ENCODE peak calls at places on chromosomes 1 and 21, in ten cellular contexts. One of them, this sample, is unnamed.

GRCh38 chr1:45470306-45470798 is 20.6 kb downstream of the TESK2 start:
- DNase-seq in stimulated activated CD8-positive, alpha-beta memory T cell treated with anti-CD3 and anti-CD28 coated beads, Interleukin-4, amount 100 ng/mL, for 1 hour: no peak
- DNase-seq in GM20000: no peak
- DNase-seq in ELR: no peak
- DNase-seq in T-helper 2 cell: no peak
- DNase-seq in IMR-90: no peak
- DNase-seq in memory B cell: no peak
- DNase-seq in ureter: no peak
- DNase-seq in posterior vena cava: no peak
- DNase-seq in caudate nucleus: no peak
- DNase-seq in this sample: no peak

GRCh38 chr21:36626791-36627190 is 72.1 kb upstream of the SIM2 start:
- DNase-seq in T-helper 2 cell: no peak
- DNase-seq in ureter: no peak
- DNase-seq in ELR: peak; percentile 49
- DNase-seq in GM20000: no peak
- DNase-seq in caudate nucleus: no peak
- DNase-seq in posterior vena cava: no peak
- DNase-seq in stimulated activated CD8-positive, alpha-beta memory T cell treated with anti-CD3 and anti-CD28 coated beads, Interleukin-4, amount 100 ng/mL, for 1 hour: no peak
- DNase-seq in IMR-90: no peak
- DNase-seq in memory B cell: no peak
- DNase-seq in this sample: no peak

GRCh38 chr1:54798769-54799641 is 2.1 kb downstream of the TTC22 start:
- DNase-seq in caudate nucleus: no peak
- DNase-seq in stimulated activated CD8-positive, alpha-beta memory T cell treated with anti-CD3 and anti-CD28 coated beads, Interleukin-4, amount 100 ng/mL, for 1 hour: no peak
- DNase-seq in ELR: peak; percentile 35
- DNase-seq in memory B cell: no peak
- DNase-seq in T-helper 2 cell: peak; percentile 16
- DNase-seq in GM20000: peak; percentile 69
- DNase-seq in IMR-90: peak; percentile 36
- DNase-seq in posterior vena cava: peak; percentile 66
- DNase-seq in ureter: no peak
- DNase-seq in this sample: peak; percentile 26

GRCh38 chr21:39444406-39445145 is 1.0 kb downstream of the LCA5L start:
- DNase-seq in T-helper 2 cell: no peak
- DNase-seq in GM20000: no peak
- DNase-seq in ELR: peak; percentile 51
- DNase-seq in IMR-90: peak; percentile 58
- DNase-seq in caudate nucleus: peak; percentile 71
- DNase-seq in posterior vena cava: no peak
- DNase-seq in ureter: no peak
- DNase-seq in memory B cell: no peak
- DNase-seq in stimulated activated CD8-positive, alpha-beta memory T cell treated with anti-CD3 and anti-CD28 coated beads, Interleukin-4, amount 100 ng/mL, for 1 hour: no peak
- DNase-seq in this sample: no peak

GRCh38 chr1:84726593-84727275 is 36.5 kb upstream of the SSX2IP start:
- DNase-seq in caudate nucleus: no peak
- DNase-seq in T-helper 2 cell: no peak
- DNase-seq in ureter: no peak
- DNase-seq in memory B cell: no peak
- DNase-seq in stimulated activated CD8-positive, alpha-beta memory T cell treated with anti-CD3 and anti-CD28 coated beads, Interleukin-4, amount 100 ng/mL, for 1 hour: no peak
- DNase-seq in ELR: peak; percentile 40
- DNase-seq in IMR-90: peak; percentile 66
- DNase-seq in GM20000: no peak
- DNase-seq in posterior vena cava: no peak
- DNase-seq in this sample: no peak

GRCh38 chr1:212450331-212450881 is 17.7 kb downstream of the NENF start:
- DNase-seq in ureter: no peak
- DNase-seq in GM20000: no peak
- DNase-seq in posterior vena cava: no peak
- DNase-seq in caudate nucleus: no peak
- DNase-seq in memory B cell: no peak
- DNase-seq in IMR-90: no peak
- DNase-seq in ELR: no peak
- DNase-seq in T-helper 2 cell: no peak
- DNase-seq in stimulated activated CD8-positive, alpha-beta memory T cell treated with anti-CD3 and anti-CD28 coated beads, Interleukin-4, amount 100 ng/mL, for 1 hour: no peak
- DNase-seq in this sample: no peak

GRCh38 chr1:205466612-205467236 is 10.9 kb upstream of the BLACAT1 start:
- DNase-seq in stimulated activated CD8-positive, alpha-beta memory T cell treated with anti-CD3 and anti-CD28 coated beads, Interleukin-4, amount 100 ng/mL, for 1 hour: no peak
- DNase-seq in T-helper 2 cell: no peak
- DNase-seq in posterior vena cava: no peak
- DNase-seq in ELR: no peak
- DNase-seq in ureter: no peak
- DNase-seq in GM20000: no peak
- DNase-seq in IMR-90: no peak
- DNase-seq in memory B cell: no peak
- DNase-seq in caudate nucleus: no peak
- DNase-seq in this sample: no peak

GRCh38 chr1:229098361-229098760 is 172.6 kb upstream of the RAB4A start:
- DNase-seq in stimulated activated CD8-positive, alpha-beta memory T cell treated with anti-CD3 and anti-CD28 coated beads, Interleukin-4, amount 100 ng/mL, for 1 hour: no peak
- DNase-seq in IMR-90: no peak
- DNase-seq in caudate nucleus: no peak
- DNase-seq in memory B cell: no peak
- DNase-seq in T-helper 2 cell: no peak
- DNase-seq in GM20000: no peak
- DNase-seq in posterior vena cava: no peak
- DNase-seq in ureter: no peak
- DNase-seq in ELR: no peak
- DNase-seq in this sample: no peak

GRCh38 chr1:68049941-68050878 is at the start of gene DIRAS3:
- DNase-seq in T-helper 2 cell: no peak
- DNase-seq in GM20000: no peak
- DNase-seq in IMR-90: peak; percentile 60
- DNase-seq in ureter: no peak
- DNase-seq in stimulated activated CD8-positive, alpha-beta memory T cell treated with anti-CD3 and anti-CD28 coated beads, Interleukin-4, amount 100 ng/mL, for 1 hour: no peak
- DNase-seq in memory B cell: no peak
- DNase-seq in caudate nucleus: peak; percentile 16
- DNase-seq in posterior vena cava: no peak
- DNase-seq in ELR: peak; percentile 39
- DNase-seq in this sample: no peak

GRCh38 chr1:43750083-43750482 is 42.7 kb downstream of the ST3GAL3 start:
- DNase-seq in caudate nucleus: no peak
- DNase-seq in posterior vena cava: no peak
- DNase-seq in ELR: peak; percentile 7
- DNase-seq in GM20000: no peak
- DNase-seq in T-helper 2 cell: no peak
- DNase-seq in memory B cell: no peak
- DNase-seq in ureter: no peak
- DNase-seq in IMR-90: peak; percentile 24
- DNase-seq in stimulated activated CD8-positive, alpha-beta memory T cell treated with anti-CD3 and anti-CD28 coated beads, Interleukin-4, amount 100 ng/mL, for 1 hour: no peak
- DNase-seq in this sample: no peak

GRCh38 chr21:33783173-33783572 is 132.4 kb downstream of the ATP5PO start:
- DNase-seq in GM20000: no peak
- DNase-seq in T-helper 2 cell: no peak
- DNase-seq in ELR: no peak
- DNase-seq in memory B cell: no peak
- DNase-seq in posterior vena cava: no peak
- DNase-seq in IMR-90: no peak
- DNase-seq in stimulated activated CD8-positive, alpha-beta memory T cell treated with anti-CD3 and anti-CD28 coated beads, Interleukin-4, amount 100 ng/mL, for 1 hour: no peak
- DNase-seq in ureter: no peak
- DNase-seq in caudate nucleus: no peak
- DNase-seq in this sample: no peak

GRCh38 chr1:115306146-115306545 is 31.9 kb downstream of the NGF start:
- DNase-seq in caudate nucleus: no peak
- DNase-seq in stimulated activated CD8-positive, alpha-beta memory T cell treated with anti-CD3 and anti-CD28 coated beads, Interleukin-4, amount 100 ng/mL, for 1 hour: no peak
- DNase-seq in GM20000: no peak
- DNase-seq in memory B cell: no peak
- DNase-seq in T-helper 2 cell: no peak
- DNase-seq in IMR-90: peak; percentile 38
- DNase-seq in ureter: no peak
- DNase-seq in posterior vena cava: no peak
- DNase-seq in ELR: no peak
- DNase-seq in this sample: no peak

GRCh38 chr1:12741946-12742345 is 4.1 kb upstream of the CFAP107 start:
- DNase-seq in T-helper 2 cell: no peak
- DNase-seq in memory B cell: no peak
- DNase-seq in posterior vena cava: no peak
- DNase-seq in IMR-90: no peak
- DNase-seq in caudate nucleus: no peak
- DNase-seq in ureter: no peak
- DNase-seq in GM20000: no peak
- DNase-seq in ELR: no peak
- DNase-seq in stimulated activated CD8-positive, alpha-beta memory T cell treated with anti-CD3 and anti-CD28 coated beads, Interleukin-4, amount 100 ng/mL, for 1 hour: no peak
- DNase-seq in this sample: no peak

GRCh38 chr1:86906419-86906818 is 7.5 kb downstream of the SELENOF start:
- DNase-seq in ELR: no peak
- DNase-seq in ureter: no peak
- DNase-seq in IMR-90: no peak
- DNase-seq in stimulated activated CD8-positive, alpha-beta memory T cell treated with anti-CD3 and anti-CD28 coated beads, Interleukin-4, amount 100 ng/mL, for 1 hour: no peak
- DNase-seq in T-helper 2 cell: no peak
- DNase-seq in memory B cell: no peak
- DNase-seq in GM20000: no peak
- DNase-seq in caudate nucleus: no peak
- DNase-seq in posterior vena cava: no peak
- DNase-seq in this sample: no peak

GRCh38 chr1:228937851-228938247 is 202.6 kb downstream of the RHOU start:
- DNase-seq in ureter: no peak
- DNase-seq in ELR: no peak
- DNase-seq in memory B cell: no peak
- DNase-seq in T-helper 2 cell: no peak
- DNase-seq in IMR-90: no peak
- DNase-seq in stimulated activated CD8-positive, alpha-beta memory T cell treated with anti-CD3 and anti-CD28 coated beads, Interleukin-4, amount 100 ng/mL, for 1 hour: no peak
- DNase-seq in caudate nucleus: no peak
- DNase-seq in posterior vena cava: no peak
- DNase-seq in GM20000: no peak
- DNase-seq in this sample: no peak

GRCh38 chr1:114009042-114009392 is 29.7 kb downstream of the OLFML3 start:
- DNase-seq in T-helper 2 cell: no peak
- DNase-seq in IMR-90: no peak
- DNase-seq in stimulated activated CD8-positive, alpha-beta memory T cell treated with anti-CD3 and anti-CD28 coated beads, Interleukin-4, amount 100 ng/mL, for 1 hour: no peak
- DNase-seq in posterior vena cava: no peak
- DNase-seq in GM20000: no peak
- DNase-seq in ureter: no peak
- DNase-seq in caudate nucleus: no peak
- DNase-seq in memory B cell: no peak
- DNase-seq in ELR: no peak
- DNase-seq in this sample: no peak

GRCh38 chr1:113905435-113905861 is 322 bp downstream of the DCLRE1B start:
- DNase-seq in ureter: no peak
- DNase-seq in caudate nucleus: no peak
- DNase-seq in T-helper 2 cell: no peak
- DNase-seq in IMR-90: no peak
- DNase-seq in posterior vena cava: peak; percentile 85
- DNase-seq in ELR: peak; percentile 25
- DNase-seq in memory B cell: no peak
- DNase-seq in GM20000: peak; percentile 13
- DNase-seq in stimulated activated CD8-positive, alpha-beta memory T cell treated with anti-CD3 and anti-CD28 coated beads, Interleukin-4, amount 100 ng/mL, for 1 hour: no peak
- DNase-seq in this sample: no peak

GRCh38 chr21:33157303-33157702 is 72.4 kb upstream of the IFNAR2 start:
- DNase-seq in GM20000: no peak
- DNase-seq in ureter: no peak
- DNase-seq in memory B cell: no peak
- DNase-seq in T-helper 2 cell: no peak
- DNase-seq in IMR-90: no peak
- DNase-seq in caudate nucleus: no peak
- DNase-seq in stimulated activated CD8-positive, alpha-beta memory T cell treated with anti-CD3 and anti-CD28 coated beads, Interleukin-4, amount 100 ng/mL, for 1 hour: no peak
- DNase-seq in ELR: no peak
- DNase-seq in posterior vena cava: no peak
- DNase-seq in this sample: no peak

GRCh38 chr1:156104861-156105546 is 9.5 kb upstream of the LMNA start:
- DNase-seq in stimulated activated CD8-positive, alpha-beta memory T cell treated with anti-CD3 and anti-CD28 coated beads, Interleukin-4, amount 100 ng/mL, for 1 hour: no peak
- DNase-seq in ELR: no peak
- DNase-seq in GM20000: no peak
- DNase-seq in memory B cell: no peak
- DNase-seq in IMR-90: peak; percentile 49
- DNase-seq in ureter: no peak
- DNase-seq in caudate nucleus: no peak
- DNase-seq in T-helper 2 cell: no peak
- DNase-seq in posterior vena cava: peak; percentile 88
- DNase-seq in this sample: no peak

GRCh38 chr1:22582670-22583635 is 19.7 kb downstream of the EPHA8 start:
- DNase-seq in T-helper 2 cell: no peak
- DNase-seq in caudate nucleus: no peak
- DNase-seq in posterior vena cava: no peak
- DNase-seq in ureter: no peak
- DNase-seq in ELR: no peak
- DNase-seq in IMR-90: no peak
- DNase-seq in GM20000: no peak
- DNase-seq in memory B cell: no peak
- DNase-seq in stimulated activated CD8-positive, alpha-beta memory T cell treated with anti-CD3 and anti-CD28 coated beads, Interleukin-4, amount 100 ng/mL, for 1 hour: no peak
- DNase-seq in this sample: no peak

GRCh38 chr1:221032616-221033342 is 153.5 kb downstream of the HLX start:
- DNase-seq in T-helper 2 cell: no peak
- DNase-seq in IMR-90: no peak
- DNase-seq in caudate nucleus: no peak
- DNase-seq in stimulated activated CD8-positive, alpha-beta memory T cell treated with anti-CD3 and anti-CD28 coated beads, Interleukin-4, amount 100 ng/mL, for 1 hour: no peak
- DNase-seq in memory B cell: no peak
- DNase-seq in ELR: peak; percentile 69
- DNase-seq in posterior vena cava: no peak
- DNase-seq in ureter: no peak
- DNase-seq in GM20000: no peak
- DNase-seq in this sample: no peak

GRCh38 chr1:228943436-228943835 is 208.2 kb downstream of the RHOU start:
- DNase-seq in caudate nucleus: no peak
- DNase-seq in stimulated activated CD8-positive, alpha-beta memory T cell treated with anti-CD3 and anti-CD28 coated beads, Interleukin-4, amount 100 ng/mL, for 1 hour: no peak
- DNase-seq in ureter: no peak
- DNase-seq in T-helper 2 cell: no peak
- DNase-seq in IMR-90: no peak
- DNase-seq in ELR: no peak
- DNase-seq in GM20000: no peak
- DNase-seq in posterior vena cava: no peak
- DNase-seq in memory B cell: no peak
- DNase-seq in this sample: no peak

GRCh38 chr1:203619091-203619780 is 7.4 kb upstream of the ATP2B4 start:
- DNase-seq in ureter: no peak
- DNase-seq in ELR: no peak
- DNase-seq in T-helper 2 cell: no peak
- DNase-seq in posterior vena cava: peak; percentile 19
- DNase-seq in caudate nucleus: no peak
- DNase-seq in IMR-90: no peak
- DNase-seq in stimulated activated CD8-positive, alpha-beta memory T cell treated with anti-CD3 and anti-CD28 coated beads, Interleukin-4, amount 100 ng/mL, for 1 hour: no peak
- DNase-seq in GM20000: no peak
- DNase-seq in memory B cell: no peak
- DNase-seq in this sample: no peak